ENCODE peak calls at places on chromosomes 4 and X, in eight cellular contexts. L is pancreas, R is transverse colon, U is fibroblast of lung, H is cardiac muscle cell, A is right cardiac atrium, G is hepatocyte, D is spleen. J is an unnamed sample.

GRCh38 chrX:5399403-5399802 is 829.3 kb downstream of the NLGN4X start:
- DNase-seq in A (no peak), U (no peak), G (no peak), R (no peak), D (no peak), L (no peak), H (no peak), J (peak; percentile 71)

GRCh38 chr4:38101563-38101962 is 141.4 kb downstream of the PTTG2 start:
- DNase-seq in R (no peak), A (no peak), D (no peak), U (peak; percentile 86), G (no peak), L (no peak), H (no peak), J (no peak)

GRCh38 chr4:38106301-38106700 is 146.1 kb downstream of the PTTG2 start:
- DNase-seq in D (no peak), R (no peak), G (no peak), U (peak; percentile 68), L (no peak), A (no peak), H (no peak), J (no peak)

GRCh38 chr4:20288846-20289512 is 37.3 kb downstream of the SLIT2 start:
- DNase-seq in L (no peak), D (no peak), A (no peak), U (peak; percentile 39), H (no peak), G (no peak), R (no peak), J (peak; percentile 40)

GRCh38 chrX:132482632-132483031 is 6.2 kb downstream of the MBNL3 start:
- DNase-seq in H (no peak), A (no peak), D (no peak), G (no peak), L (no peak), R (no peak), U (no peak), J (no peak)

GRCh38 chrX:79081895-79082512 is 62.5 kb upstream of the GPR174 start:
- DNase-seq in G (peak; percentile 19), R (no peak), D (no peak), L (no peak), H (peak; percentile 8), A (no peak), U (peak; percentile 12), J (peak; percentile 86)

GRCh38 chrX:152635941-152636340 is 1.8 kb upstream of the GABRQ start:
- DNase-seq in L (peak; percentile 16), R (peak; percentile 10), D (no peak), H (peak; percentile 58), A (no peak), U (peak; percentile 56), G (peak; percentile 58), J (peak; percentile 49)

GRCh38 chrX:33908898-33909297 is 223.2 kb downstream of the FAM47A start:
- DNase-seq in A (no peak), R (no peak), L (no peak), U (no peak), G (no peak), H (no peak), D (no peak), J (no peak)

GRCh38 chrX:152177497-152178269 is 39.3 kb upstream of the MAGEA10 start:
- DNase-seq in H (no peak), R (no peak), G (no peak), U (peak; percentile 38), L (no peak), D (no peak), A (no peak), J (no peak)

GRCh38 chr4:110589297-110589696 is 33.6 kb downstream of the PITX2 start:
- DNase-seq in L (no peak), A (no peak), G (no peak), D (no peak), R (no peak), H (no peak), U (no peak), J (no peak)

GRCh38 chr4:125319311-125319710 is 4.6 kb downstream of the FAT4 start:
- DNase-seq in D (no peak), U (peak; percentile 58), A (no peak), G (no peak), R (no peak), H (no peak), L (no peak), J (no peak)

GRCh38 chrX:118761950-118762725 is 34.7 kb downstream of the IL13RA1 start:
- DNase-seq in A (no peak), R (no peak), G (no peak), U (no peak), L (no peak), H (no peak), D (no peak), J (peak; percentile 7)

GRCh38 chr4:128525387-128525786 is 237.8 kb upstream of the PGRMC2 start:
- DNase-seq in G (no peak), R (no peak), A (no peak), U (peak; percentile 78), H (no peak), L (no peak), D (no peak), J (peak; percentile 72)

GRCh38 chr4:189547537-189547936 is 393.1 kb upstream of the FRG1 start:
- DNase-seq in U (no peak), H (no peak), L (no peak), R (no peak), G (no peak), D (no peak), A (no peak), J (no peak)

GRCh38 chr4:127604949-127605709 is 27.6 kb upstream of the INTU start:
- DNase-seq in L (no peak), H (peak; percentile 47), G (peak; percentile 49), D (no peak), R (no peak), A (no peak), U (peak; percentile 22), J (peak; percentile 64)

GRCh38 chr4:13541720-13542576 is 2.4 kb downstream of the NKX3-2 start:
- DNase-seq in U (no peak), A (no peak), D (peak; percentile 78), G (peak; percentile 75), H (no peak), R (peak; percentile 43), L (peak; percentile 40), J (no peak)

GRCh38 chrX:78066110-78066509 is 37.9 kb upstream of the PGK1 start:
- DNase-seq in L (no peak), D (no peak), R (no peak), H (no peak), G (no peak), U (peak; percentile 73), A (no peak), J (no peak)

GRCh38 chrX:103210056-103210455 is 4.9 kb upstream of the BEX4 start:
- DNase-seq in R (no peak), D (no peak), U (no peak), G (no peak), A (no peak), H (no peak), L (no peak), J (no peak)

GRCh38 chr4:123783936-123784335 is 387.3 kb downstream of the SPRY1 start:
- DNase-seq in D (no peak), R (no peak), G (no peak), A (no peak), H (no peak), U (peak; percentile 73), L (no peak), J (no peak)
- H3K4me1 ChIP-seq in D (no peaks in the 10 kb centered on the region), R (peaks cover 4% of the 10 kb centered on the region), G (no peaks in the 10 kb centered on the region), A (peaks cover 6% of the 10 kb centered on the region), H (no peaks in the 10 kb centered on the region), U (peaks cover 32% of the 10 kb centered on the region), L (no peaks in the 10 kb centered on the region), J (no peaks in the 10 kb centered on the region)

GRCh38 chrX:9532349-9532748 is 67.5 kb downstream of the TBL1X start:
- DNase-seq in A (peak; percentile 77), H (no peak), L (peak; percentile 5), G (no peak), U (peak; percentile 43), R (no peak), D (no peak), J (peak; percentile 7)
- H3K4me1 ChIP-seq in A (peaks cover 7% of the 10 kb centered on the region), H (peaks cover 24% of the 10 kb centered on the region), L (no peaks in the 10 kb centered on the region), G (peaks cover 3% of the 10 kb centered on the region), U (peaks cover 12% of the 10 kb centered on the region), R (peaks cover 5% of the 10 kb centered on the region), D (peaks cover 27% of the 10 kb centered on the region), J (peaks cover 18% of the 10 kb centered on the region)

DNA sequence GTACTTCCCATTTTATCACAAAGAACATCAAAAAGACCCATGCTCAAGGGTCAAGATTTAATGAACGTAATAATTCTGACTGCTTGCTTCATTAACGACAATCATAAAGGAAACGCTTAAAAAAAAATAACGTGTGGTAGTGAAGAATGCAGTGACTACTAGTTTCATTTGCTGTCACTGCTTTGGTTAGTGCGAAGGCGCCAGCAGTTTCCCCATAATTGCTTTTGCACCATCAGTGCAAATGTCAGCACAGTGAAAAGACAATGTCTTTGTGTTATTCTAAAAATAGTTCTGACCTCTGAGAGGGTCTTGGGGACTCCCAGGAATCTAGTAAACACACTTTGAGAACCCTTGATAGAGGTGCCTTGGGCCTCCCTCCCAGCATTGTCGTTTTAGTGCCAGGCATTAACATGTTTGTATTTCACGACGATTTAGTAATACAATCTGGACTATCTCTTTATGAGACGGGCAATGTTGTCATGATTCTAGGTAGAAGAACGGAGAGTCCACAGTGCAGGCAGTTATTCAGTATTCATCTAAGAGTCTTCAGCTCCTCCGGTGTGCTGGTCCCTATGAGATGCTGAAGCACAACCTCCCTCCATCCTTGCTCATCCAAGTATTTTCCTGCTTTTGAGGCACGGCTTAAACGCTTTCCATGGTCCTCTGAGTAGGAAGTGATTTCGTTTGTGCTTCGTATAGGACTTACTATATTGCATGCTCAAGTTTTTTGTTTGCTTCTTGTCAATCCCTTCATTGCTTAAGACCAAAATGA is 71.1 kb downstream of the AFF1 start:
- DNase-seq in H (peak; percentile 37), L (no peak), R (peak; percentile 34), A (no peak), D (no peak), U (no peak), G (no peak), J (no peak)
- H3K4me1 ChIP-seq in H (peaks cover 33% of the 10 kb centered on the region), L (peaks cover 42% of the 10 kb centered on the region), R (peaks cover 34% of the 10 kb centered on the region), A (peaks cover 4% of the 10 kb centered on the region), D (peaks cover 59% of the 10 kb centered on the region), U (peaks cover 6% of the 10 kb centered on the region), G (peaks cover 21% of the 10 kb centered on the region), J (peaks cover 27% of the 10 kb centered on the region)

DNA sequence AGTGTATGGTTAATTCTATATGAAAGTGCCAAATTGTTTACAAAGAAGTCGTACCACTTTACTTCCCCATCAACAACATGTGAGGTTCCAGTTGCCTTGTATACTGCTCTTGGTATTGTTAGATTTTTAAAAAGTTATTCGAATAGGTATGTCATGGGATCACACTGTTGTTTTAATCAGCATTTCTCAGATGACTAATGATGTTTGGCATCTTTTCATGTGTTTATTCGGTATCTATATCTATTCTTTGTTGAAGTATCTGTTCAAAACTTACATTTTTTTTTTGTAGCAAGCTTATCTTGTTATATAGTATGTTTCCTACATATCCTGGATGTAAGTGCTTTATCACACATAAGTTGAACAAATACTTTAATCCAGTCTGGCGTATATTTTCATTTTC is 99.4 kb upstream of the MAB21L2 start:
- DNase-seq in R (no peak), D (no peak), H (no peak), L (no peak), G (no peak), U (no peak), A (no peak), J (no peak)
- H3K4me1 ChIP-seq in R (no peaks in the 10 kb centered on the region), D (no peaks in the 10 kb centered on the region), H (no peaks in the 10 kb centered on the region), L (no peaks in the 10 kb centered on the region), G (no peaks in the 10 kb centered on the region), U (no peaks in the 10 kb centered on the region), A (no peaks in the 10 kb centered on the region), J (no peaks in the 10 kb centered on the region)